ENCODE peak calls at places on chromosomes 16 and 17, in seven cellular contexts. One of them, this sample, is unnamed.
A peak's percentile ranks its signal among the peaks of the same experiment; 100 is the strongest.

GRCh38 chr16:14186007-14186953 is 115.2 kb downstream of the MRTFB start:
- DNase-seq in activated naive CD8-positive, alpha-beta T cell treated with anti-CD3 and anti-CD28 coated beads, Interleukin-2, amount 50 U/mL, for 24 hours: no peak
- DNase-seq in PC-9: no peak
- DNase-seq in lower leg skin: no peak
- DNase-seq in effector CD8-positive, alpha-beta T cell: no peak
- DNase-seq in renal cortical epithelial cell: peak; percentile 76
- DNase-seq in AG04450: peak; percentile 36
- DNase-seq in this sample: peak; percentile 32

GRCh38 chr17:49595980-49596379 is 20.3 kb downstream of the NXPH3 start:
- DNase-seq in lower leg skin: no peak
- DNase-seq in AG04450: no peak
- DNase-seq in effector CD8-positive, alpha-beta T cell: no peak
- DNase-seq in activated naive CD8-positive, alpha-beta T cell treated with anti-CD3 and anti-CD28 coated beads, Interleukin-2, amount 50 U/mL, for 24 hours: no peak
- DNase-seq in PC-9: no peak
- DNase-seq in renal cortical epithelial cell: no peak
- DNase-seq in this sample: no peak

GRCh38 chr17:40218006-40218739 is 931 bp upstream of the WIPF2 start:
- DNase-seq in lower leg skin: no peak
- DNase-seq in PC-9: no peak
- DNase-seq in AG04450: no peak
- DNase-seq in activated naive CD8-positive, alpha-beta T cell treated with anti-CD3 and anti-CD28 coated beads, Interleukin-2, amount 50 U/mL, for 24 hours: no peak
- DNase-seq in renal cortical epithelial cell: no peak
- DNase-seq in effector CD8-positive, alpha-beta T cell: no peak
- DNase-seq in this sample: no peak

GRCh38 chr16:27681681-27682080 is 131.7 kb downstream of the KATNIP start:
- DNase-seq in PC-9: no peak
- DNase-seq in lower leg skin: no peak
- DNase-seq in activated naive CD8-positive, alpha-beta T cell treated with anti-CD3 and anti-CD28 coated beads, Interleukin-2, amount 50 U/mL, for 24 hours: no peak
- DNase-seq in renal cortical epithelial cell: no peak
- DNase-seq in AG04450: no peak
- DNase-seq in effector CD8-positive, alpha-beta T cell: no peak
- DNase-seq in this sample: no peak

GRCh38 chr17:17855976-17856375 is 19.2 kb upstream of the SREBF1 start:
- DNase-seq in effector CD8-positive, alpha-beta T cell: no peak
- DNase-seq in AG04450: no peak
- DNase-seq in activated naive CD8-positive, alpha-beta T cell treated with anti-CD3 and anti-CD28 coated beads, Interleukin-2, amount 50 U/mL, for 24 hours: no peak
- DNase-seq in renal cortical epithelial cell: peak; percentile 69
- DNase-seq in lower leg skin: no peak
- DNase-seq in PC-9: no peak
- DNase-seq in this sample: peak; percentile 92

GRCh38 chr16:52463904-52464303 is 83.0 kb downstream of the TOX3 start:
- DNase-seq in AG04450: no peak
- DNase-seq in activated naive CD8-positive, alpha-beta T cell treated with anti-CD3 and anti-CD28 coated beads, Interleukin-2, amount 50 U/mL, for 24 hours: no peak
- DNase-seq in lower leg skin: no peak
- DNase-seq in renal cortical epithelial cell: no peak
- DNase-seq in PC-9: no peak
- DNase-seq in effector CD8-positive, alpha-beta T cell: no peak
- DNase-seq in this sample: no peak

GRCh38 chr17:57523926-57524634 is 221.0 kb downstream of the CCDC182 start:
- DNase-seq in AG04450: peak; percentile 23
- DNase-seq in effector CD8-positive, alpha-beta T cell: no peak
- DNase-seq in lower leg skin: no peak
- DNase-seq in activated naive CD8-positive, alpha-beta T cell treated with anti-CD3 and anti-CD28 coated beads, Interleukin-2, amount 50 U/mL, for 24 hours: no peak
- DNase-seq in PC-9: no peak
- DNase-seq in renal cortical epithelial cell: peak; percentile 74
- DNase-seq in this sample: peak; percentile 70

GRCh38 chr16:2008009-2008526 is 1.6 kb downstream of the ZNF598 start:
- DNase-seq in PC-9: peak; percentile 64
- DNase-seq in activated naive CD8-positive, alpha-beta T cell treated with anti-CD3 and anti-CD28 coated beads, Interleukin-2, amount 50 U/mL, for 24 hours: peak; percentile 54
- DNase-seq in AG04450: no peak
- DNase-seq in lower leg skin: peak; percentile 95
- DNase-seq in renal cortical epithelial cell: peak; percentile 7
- DNase-seq in effector CD8-positive, alpha-beta T cell: no peak
- DNase-seq in this sample: no peak

GRCh38 chr16:85628651-85629050 is 15.5 kb downstream of the GSE1 start:
- DNase-seq in effector CD8-positive, alpha-beta T cell: no peak
- DNase-seq in AG04450: no peak
- DNase-seq in renal cortical epithelial cell: no peak
- DNase-seq in lower leg skin: no peak
- DNase-seq in PC-9: no peak
- DNase-seq in activated naive CD8-positive, alpha-beta T cell treated with anti-CD3 and anti-CD28 coated beads, Interleukin-2, amount 50 U/mL, for 24 hours: no peak
- DNase-seq in this sample: no peak

GRCh38 chr17:29399634-29400033 is 9.5 kb downstream of the TAOK1 start:
- DNase-seq in AG04450: no peak
- DNase-seq in activated naive CD8-positive, alpha-beta T cell treated with anti-CD3 and anti-CD28 coated beads, Interleukin-2, amount 50 U/mL, for 24 hours: no peak
- DNase-seq in lower leg skin: peak; percentile 36
- DNase-seq in renal cortical epithelial cell: no peak
- DNase-seq in PC-9: no peak
- DNase-seq in effector CD8-positive, alpha-beta T cell: no peak
- DNase-seq in this sample: no peak

GRCh38 chr17:63405741-63406261 is 40.3 kb downstream of the CYB561 start:
- DNase-seq in lower leg skin: no peak
- DNase-seq in effector CD8-positive, alpha-beta T cell: no peak
- DNase-seq in PC-9: peak; percentile 55
- DNase-seq in activated naive CD8-positive, alpha-beta T cell treated with anti-CD3 and anti-CD28 coated beads, Interleukin-2, amount 50 U/mL, for 24 hours: no peak
- DNase-seq in AG04450: peak; percentile 68
- DNase-seq in renal cortical epithelial cell: peak; percentile 85
- DNase-seq in this sample: no peak

GRCh38 chr17:10435096-10435495 is 13.3 kb upstream of the MYH8 start:
- DNase-seq in renal cortical epithelial cell: no peak
- DNase-seq in AG04450: no peak
- DNase-seq in lower leg skin: no peak
- DNase-seq in PC-9: no peak
- DNase-seq in effector CD8-positive, alpha-beta T cell: no peak
- DNase-seq in activated naive CD8-positive, alpha-beta T cell treated with anti-CD3 and anti-CD28 coated beads, Interleukin-2, amount 50 U/mL, for 24 hours: no peak
- DNase-seq in this sample: no peak